ENCODE peak calls at places on chromosomes 3 and 15, in eight cellular contexts. One of them, this sample, is unnamed.

GRCh38 chr3:123464211-123464610 is 15.3 kb upstream of the ADCY5 start:
- DNase-seq in stimulated activated naive B cell treated with anti-CD40 and anti-IgM and Interleukin-4, amounts not matched to agents 10 μg/mL and 1 μg/mL and 100 μg/mL, for 72 hours: no peak
- DNase-seq in mucosa of descending colon: no peak
- DNase-seq in ELR: no peak
- DNase-seq in activated CD4-positive, alpha-beta T cell treated with anti-CD3 and anti-CD28 coated beads for 36 hours: no peak
- DNase-seq in amniotic stem cell: no peak
- DNase-seq in thyroid gland: no peak
- DNase-seq in T-helper 2 cell: no peak
- DNase-seq in this sample: no peak

GRCh38 chr3:76024640-76025039 is 239.3 kb upstream of the ZNF717 start:
- DNase-seq in mucosa of descending colon: no peak
- DNase-seq in thyroid gland: no peak
- DNase-seq in amniotic stem cell: peak
- DNase-seq in activated CD4-positive, alpha-beta T cell treated with anti-CD3 and anti-CD28 coated beads for 36 hours: no peak
- DNase-seq in stimulated activated naive B cell treated with anti-CD40 and anti-IgM and Interleukin-4, amounts not matched to agents 10 μg/mL and 1 μg/mL and 100 μg/mL, for 72 hours: no peak
- DNase-seq in ELR: peak
- DNase-seq in T-helper 2 cell: no peak
- DNase-seq in this sample: no peak

GRCh38 chr15:72824781-72825180 is 41.2 kb upstream of the ADPGK start:
- DNase-seq in thyroid gland: no peak
- DNase-seq in mucosa of descending colon: no peak
- DNase-seq in activated CD4-positive, alpha-beta T cell treated with anti-CD3 and anti-CD28 coated beads for 36 hours: no peak
- DNase-seq in stimulated activated naive B cell treated with anti-CD40 and anti-IgM and Interleukin-4, amounts not matched to agents 10 μg/mL and 1 μg/mL and 100 μg/mL, for 72 hours: no peak
- DNase-seq in T-helper 2 cell: no peak
- DNase-seq in amniotic stem cell: no peak
- DNase-seq in ELR: no peak
- DNase-seq in this sample: no peak

GRCh38 chr3:39531681-39532080 is 64.2 kb downstream of the MOBP start:
- DNase-seq in stimulated activated naive B cell treated with anti-CD40 and anti-IgM and Interleukin-4, amounts not matched to agents 10 μg/mL and 1 μg/mL and 100 μg/mL, for 72 hours: no peak
- DNase-seq in thyroid gland: no peak
- DNase-seq in ELR: peak
- DNase-seq in T-helper 2 cell: no peak
- DNase-seq in activated CD4-positive, alpha-beta T cell treated with anti-CD3 and anti-CD28 coated beads for 36 hours: no peak
- DNase-seq in amniotic stem cell: no peak
- DNase-seq in mucosa of descending colon: no peak
- DNase-seq in this sample: no peak

GRCh38 chr15:31268911-31269784 is 57.5 kb upstream of the KLF13 start:
- DNase-seq in thyroid gland: peak
- DNase-seq in stimulated activated naive B cell treated with anti-CD40 and anti-IgM and Interleukin-4, amounts not matched to agents 10 μg/mL and 1 μg/mL and 100 μg/mL, for 72 hours: no peak
- DNase-seq in amniotic stem cell: no peak
- DNase-seq in T-helper 2 cell: no peak
- DNase-seq in ELR: no peak
- DNase-seq in mucosa of descending colon: peak
- DNase-seq in activated CD4-positive, alpha-beta T cell treated with anti-CD3 and anti-CD28 coated beads for 36 hours: no peak
- DNase-seq in this sample: peak

GRCh38 chr3:149330609-149331008 is 2.8 kb downstream of the TM4SF18 start:
- DNase-seq in activated CD4-positive, alpha-beta T cell treated with anti-CD3 and anti-CD28 coated beads for 36 hours: no peak
- DNase-seq in mucosa of descending colon: no peak
- DNase-seq in ELR: peak
- DNase-seq in thyroid gland: no peak
- DNase-seq in stimulated activated naive B cell treated with anti-CD40 and anti-IgM and Interleukin-4, amounts not matched to agents 10 μg/mL and 1 μg/mL and 100 μg/mL, for 72 hours: no peak
- DNase-seq in T-helper 2 cell: no peak
- DNase-seq in amniotic stem cell: no peak
- DNase-seq in this sample: no peak

GRCh38 chr3:13025090-13025489 is 48.1 kb downstream of the IQSEC1 start:
- DNase-seq in T-helper 2 cell: no peak
- DNase-seq in mucosa of descending colon: no peak
- DNase-seq in stimulated activated naive B cell treated with anti-CD40 and anti-IgM and Interleukin-4, amounts not matched to agents 10 μg/mL and 1 μg/mL and 100 μg/mL, for 72 hours: no peak
- DNase-seq in amniotic stem cell: peak
- DNase-seq in activated CD4-positive, alpha-beta T cell treated with anti-CD3 and anti-CD28 coated beads for 36 hours: peak
- DNase-seq in thyroid gland: no peak
- DNase-seq in ELR: peak
- DNase-seq in this sample: peak

GRCh38 chr3:158058775-158059174 is 47.4 kb downstream of the SHOX2 start:
- DNase-seq in amniotic stem cell: no peak
- DNase-seq in T-helper 2 cell: no peak
- DNase-seq in ELR: no peak
- DNase-seq in activated CD4-positive, alpha-beta T cell treated with anti-CD3 and anti-CD28 coated beads for 36 hours: no peak
- DNase-seq in mucosa of descending colon: no peak
- DNase-seq in stimulated activated naive B cell treated with anti-CD40 and anti-IgM and Interleukin-4, amounts not matched to agents 10 μg/mL and 1 μg/mL and 100 μg/mL, for 72 hours: no peak
- DNase-seq in thyroid gland: no peak
- DNase-seq in this sample: no peak

GRCh38 chr3:49351521-49352011 is 6.6 kb downstream of the GPX1 start:
- DNase-seq in activated CD4-positive, alpha-beta T cell treated with anti-CD3 and anti-CD28 coated beads for 36 hours: no peak
- DNase-seq in mucosa of descending colon: no peak
- DNase-seq in T-helper 2 cell: no peak
- DNase-seq in stimulated activated naive B cell treated with anti-CD40 and anti-IgM and Interleukin-4, amounts not matched to agents 10 μg/mL and 1 μg/mL and 100 μg/mL, for 72 hours: no peak
- DNase-seq in amniotic stem cell: peak
- DNase-seq in ELR: peak
- DNase-seq in thyroid gland: peak
- DNase-seq in this sample: no peak

GRCh38 chr15:59333401-59334062 is 39.1 kb downstream of the MYO1E start:
- DNase-seq in amniotic stem cell: no peak
- DNase-seq in activated CD4-positive, alpha-beta T cell treated with anti-CD3 and anti-CD28 coated beads for 36 hours: no peak
- DNase-seq in mucosa of descending colon: no peak
- DNase-seq in ELR: no peak
- DNase-seq in thyroid gland: no peak
- DNase-seq in stimulated activated naive B cell treated with anti-CD40 and anti-IgM and Interleukin-4, amounts not matched to agents 10 μg/mL and 1 μg/mL and 100 μg/mL, for 72 hours: no peak
- DNase-seq in T-helper 2 cell: no peak
- DNase-seq in this sample: no peak

GRCh38 chr15:29889545-29890329 is 67.5 kb upstream of the TJP1 start:
- DNase-seq in mucosa of descending colon: no peak
- DNase-seq in T-helper 2 cell: no peak
- DNase-seq in activated CD4-positive, alpha-beta T cell treated with anti-CD3 and anti-CD28 coated beads for 36 hours: no peak
- DNase-seq in stimulated activated naive B cell treated with anti-CD40 and anti-IgM and Interleukin-4, amounts not matched to agents 10 μg/mL and 1 μg/mL and 100 μg/mL, for 72 hours: no peak
- DNase-seq in amniotic stem cell: no peak
- DNase-seq in ELR: peak
- DNase-seq in thyroid gland: no peak
- DNase-seq in this sample: no peak